ENCODE peak calls at places on chromosome 4, in nine cellular contexts. One of them, this sample, is unnamed.

GRCh38 chr4:141047228-141047884 is 85.9 kb downstream of the RNF150 start:
- DNase-seq in progenitor cell of endocrine pancreas: no peak
- DNase-seq in pancreas: no peak
- DNase-seq in upper lobe of right lung: no peak
- DNase-seq in activated CD8-positive, alpha-beta memory T cell treated with anti-CD3 and anti-CD28 coated beads for 24 hours: no peak
- DNase-seq in PC-3: no peak
- DNase-seq in iPS-NIHi11: no peak
- DNase-seq in substantia nigra: no peak
- DNase-seq in GM23248: peak; percentile 53
- DNase-seq in this sample: no peak

GRCh38 chr4:55312491-55313101 is 33.4 kb upstream of the SRD5A3 start:
- DNase-seq in progenitor cell of endocrine pancreas: no peak
- DNase-seq in pancreas: peak; percentile 19
- DNase-seq in upper lobe of right lung: no peak
- DNase-seq in activated CD8-positive, alpha-beta memory T cell treated with anti-CD3 and anti-CD28 coated beads for 24 hours: no peak
- DNase-seq in PC-3: peak; percentile 77
- DNase-seq in iPS-NIHi11: peak; percentile 35
- DNase-seq in substantia nigra: peak; percentile 5
- DNase-seq in GM23248: peak; percentile 79
- DNase-seq in this sample: peak; percentile 37

GRCh38 chr4:148716361-148717063 is 274.3 kb upstream of the NR3C2 start:
- DNase-seq in progenitor cell of endocrine pancreas: no peak
- DNase-seq in pancreas: no peak
- DNase-seq in upper lobe of right lung: no peak
- DNase-seq in activated CD8-positive, alpha-beta memory T cell treated with anti-CD3 and anti-CD28 coated beads for 24 hours: no peak
- DNase-seq in PC-3: peak; percentile 11
- DNase-seq in iPS-NIHi11: peak; percentile 33
- DNase-seq in substantia nigra: no peak
- DNase-seq in GM23248: no peak
- DNase-seq in this sample: no peak

GRCh38 chr4:77582716-77583115 is 22.9 kb upstream of the CXCL13 start:
- DNase-seq in progenitor cell of endocrine pancreas: no peak
- DNase-seq in pancreas: no peak
- DNase-seq in upper lobe of right lung: no peak
- DNase-seq in activated CD8-positive, alpha-beta memory T cell treated with anti-CD3 and anti-CD28 coated beads for 24 hours: no peak
- DNase-seq in PC-3: no peak
- DNase-seq in iPS-NIHi11: no peak
- DNase-seq in substantia nigra: no peak
- DNase-seq in GM23248: peak; percentile 21
- DNase-seq in this sample: no peak

GRCh38 chr4:188127157-188127874 is 11.9 kb upstream of the TRIML1 start:
- DNase-seq in progenitor cell of endocrine pancreas: no peak
- DNase-seq in pancreas: no peak
- DNase-seq in upper lobe of right lung: no peak
- DNase-seq in activated CD8-positive, alpha-beta memory T cell treated with anti-CD3 and anti-CD28 coated beads for 24 hours: no peak
- DNase-seq in PC-3: peak; percentile 63
- DNase-seq in iPS-NIHi11: no peak
- DNase-seq in substantia nigra: no peak
- DNase-seq in GM23248: peak; percentile 13
- DNase-seq in this sample: no peak

GRCh38 chr4:156038772-156039171 is 85.1 kb upstream of the CTSO start:
- DNase-seq in progenitor cell of endocrine pancreas: no peak
- DNase-seq in pancreas: no peak
- DNase-seq in upper lobe of right lung: no peak
- DNase-seq in activated CD8-positive, alpha-beta memory T cell treated with anti-CD3 and anti-CD28 coated beads for 24 hours: no peak
- DNase-seq in PC-3: no peak
- DNase-seq in iPS-NIHi11: no peak
- DNase-seq in substantia nigra: no peak
- DNase-seq in GM23248: no peak
- DNase-seq in this sample: no peak

GRCh38 chr4:100462206-100462605 is 55.6 kb downstream of the EMCN start:
- DNase-seq in progenitor cell of endocrine pancreas: no peak
- DNase-seq in pancreas: no peak
- DNase-seq in upper lobe of right lung: no peak
- DNase-seq in activated CD8-positive, alpha-beta memory T cell treated with anti-CD3 and anti-CD28 coated beads for 24 hours: no peak
- DNase-seq in PC-3: peak; percentile 56
- DNase-seq in iPS-NIHi11: no peak
- DNase-seq in substantia nigra: no peak
- DNase-seq in GM23248: peak; percentile 10
- DNase-seq in this sample: no peak

GRCh38 chr4:176065365-176066249 is at the start of gene WDR17:
- DNase-seq in progenitor cell of endocrine pancreas: peak; percentile 90
- DNase-seq in pancreas: peak; percentile 91
- DNase-seq in upper lobe of right lung: peak; percentile 95
- DNase-seq in activated CD8-positive, alpha-beta memory T cell treated with anti-CD3 and anti-CD28 coated beads for 24 hours: peak; percentile 86
- DNase-seq in PC-3: peak; percentile 75
- DNase-seq in iPS-NIHi11: peak; percentile 99
- DNase-seq in substantia nigra: peak; percentile 92
- DNase-seq in GM23248: peak; percentile 74
- DNase-seq in this sample: peak; percentile 50

GRCh38 chr4:128707864-128708263 is 101.6 kb upstream of the JADE1 start:
- DNase-seq in progenitor cell of endocrine pancreas: no peak
- DNase-seq in pancreas: peak; percentile 18
- DNase-seq in upper lobe of right lung: no peak
- DNase-seq in activated CD8-positive, alpha-beta memory T cell treated with anti-CD3 and anti-CD28 coated beads for 24 hours: no peak
- DNase-seq in PC-3: peak; percentile 42
- DNase-seq in iPS-NIHi11: no peak
- DNase-seq in substantia nigra: no peak
- DNase-seq in GM23248: peak; percentile 82
- DNase-seq in this sample: no peak

GRCh38 chr4:1471443-1472147 is 65.4 kb upstream of the NKX1-1 start:
- DNase-seq in progenitor cell of endocrine pancreas: no peak
- DNase-seq in pancreas: no peak
- DNase-seq in upper lobe of right lung: peak; percentile 57
- DNase-seq in activated CD8-positive, alpha-beta memory T cell treated with anti-CD3 and anti-CD28 coated beads for 24 hours: no peak
- DNase-seq in PC-3: no peak
- DNase-seq in iPS-NIHi11: peak; percentile 55
- DNase-seq in substantia nigra: no peak
- DNase-seq in GM23248: peak; percentile 19
- DNase-seq in this sample: no peak

GRCh38 chr4:76147454-76148141 is 599 bp downstream of the NUP54 start:
- DNase-seq in progenitor cell of endocrine pancreas: peak; percentile 37
- DNase-seq in pancreas: peak; percentile 56
- DNase-seq in upper lobe of right lung: peak; percentile 80
- DNase-seq in activated CD8-positive, alpha-beta memory T cell treated with anti-CD3 and anti-CD28 coated beads for 24 hours: no peak
- DNase-seq in PC-3: peak; percentile 58
- DNase-seq in iPS-NIHi11: peak; percentile 94
- DNase-seq in substantia nigra: no peak
- DNase-seq in GM23248: peak; percentile 87
- DNase-seq in this sample: no peak

GRCh38 chr4:137310156-137310555 is 222.1 kb downstream of the PCDH18 start:
- DNase-seq in progenitor cell of endocrine pancreas: no peak
- DNase-seq in pancreas: no peak
- DNase-seq in upper lobe of right lung: no peak
- DNase-seq in activated CD8-positive, alpha-beta memory T cell treated with anti-CD3 and anti-CD28 coated beads for 24 hours: no peak
- DNase-seq in PC-3: no peak
- DNase-seq in iPS-NIHi11: no peak
- DNase-seq in substantia nigra: no peak
- DNase-seq in GM23248: peak; percentile 39
- DNase-seq in this sample: no peak

GRCh38 chr4:78846258-78846657 is 70.1 kb downstream of the BMP2K start:
- DNase-seq in progenitor cell of endocrine pancreas: no peak
- DNase-seq in pancreas: no peak
- DNase-seq in upper lobe of right lung: no peak
- DNase-seq in activated CD8-positive, alpha-beta memory T cell treated with anti-CD3 and anti-CD28 coated beads for 24 hours: no peak
- DNase-seq in PC-3: no peak
- DNase-seq in iPS-NIHi11: no peak
- DNase-seq in substantia nigra: no peak
- DNase-seq in GM23248: peak; percentile 4
- DNase-seq in this sample: no peak

GRCh38 chr4:44146516-44146915 is 302.1 kb downstream of the KCTD8 start:
- DNase-seq in progenitor cell of endocrine pancreas: no peak
- DNase-seq in pancreas: no peak
- DNase-seq in upper lobe of right lung: no peak
- DNase-seq in activated CD8-positive, alpha-beta memory T cell treated with anti-CD3 and anti-CD28 coated beads for 24 hours: no peak
- DNase-seq in PC-3: no peak
- DNase-seq in iPS-NIHi11: no peak
- DNase-seq in substantia nigra: no peak
- DNase-seq in GM23248: no peak
- DNase-seq in this sample: no peak